ENCODE peak calls at places on chromosome 12, in seven cellular contexts. D is GM23248, G is OCI-LY7, C is PC-3, Y is neural progenitor cell, J is hepatocyte, F is SK-N-SH. I is an unnamed sample.

GRCh38 chr12:52151859-52152783 is 39.7 kb downstream of the KRT80 start:
- DNase-seq in J (peak), C (peak), D (peak), G (peak), F (peak), Y (peak), I (peak)

GRCh38 chr12:6370994-6371754 is 4.2 kb downstream of the SCNN1A start:
- DNase-seq in Y (peak), G (no peak), J (peak), D (peak), F (no peak), C (peak), I (peak)

GRCh38 chr12:99544457-99544856 is 103.1 kb upstream of the GARIN6 start:
- DNase-seq in J (no peak), G (no peak), C (no peak), F (no peak), D (no peak), Y (no peak), I (no peak)

GRCh38 chr12:52582489-52582888 is 8.8 kb upstream of the KRT74 start:
- DNase-seq in D (no peak), F (no peak), J (no peak), Y (no peak), C (no peak), G (no peak), I (peak)

GRCh38 chr12:57037264-57037663 is 12.7 kb downstream of the MYO1A start:
- DNase-seq in J (no peak), Y (no peak), F (no peak), D (no peak), G (no peak), C (no peak), I (no peak)

GRCh38 chr12:79681008-79681590 is 9.7 kb downstream of the PAWR start:
- DNase-seq in Y (no peak), J (no peak), D (peak), G (no peak), F (no peak), C (peak), I (no peak)

GRCh38 chr12:65121049-65121955 is at the start of gene WIF1:
- DNase-seq in F (peak), Y (peak), D (peak), J (peak), G (no peak), C (peak), I (peak)

GRCh38 chr12:6016756-6017155 is 71.7 kb upstream of the ANO2 start:
- DNase-seq in J (no peak), C (no peak), G (no peak), Y (no peak), D (no peak), F (no peak), I (no peak)

GRCh38 chr12:58046281-58046680 is 104.9 kb downstream of the ATP23 start:
- DNase-seq in D (no peak), G (no peak), F (no peak), C (peak), Y (no peak), J (no peak), I (no peak)

GRCh38 chr12:46456356-46457334 is 84.1 kb upstream of the SLC38A2 start:
- DNase-seq in Y (no peak), J (no peak), F (no peak), C (peak), G (no peak), D (no peak), I (no peak)
- TF ChIP-seq EZH2phosphoT487 in Y (no peak), J (no peak), F (no peak), C (no peak), G (no peak), D (no peak), I (no peak)

GRCh38 chr12:75508159-75508558 is 3.2 kb downstream of the KRR1 start:
- DNase-seq in J (no peak), Y (no peak), G (no peak), F (no peak), D (no peak), C (no peak), I (no peak)

GRCh38 chr12:75509621-75510020 is 1.8 kb downstream of the KRR1 start:
- DNase-seq in D (no peak), G (no peak), F (no peak), C (no peak), Y (no peak), J (no peak), I (no peak)

GRCh38 chr12:75503866-75504265 is 7.5 kb downstream of the KRR1 start:
- DNase-seq in J (no peak), D (no peak), C (no peak), Y (no peak), F (no peak), G (no peak), I (no peak)

GRCh38 chr12:75503459-75503858 is 8.0 kb downstream of the KRR1 start:
- DNase-seq in Y (no peak), J (no peak), G (no peak), C (no peak), F (no peak), D (no peak), I (no peak)

GRCh38 chr12:75505706-75506312 is 5.6 kb downstream of the KRR1 start:
- DNase-seq in J (peak), F (no peak), C (peak), Y (no peak), D (peak), G (peak), I (no peak)
- TF ChIP-seq EZH2phosphoT487 in J (no peak), F (no peak), C (no peak), Y (no peak), D (no peak), G (no peak), I (no peak)

GRCh38 chr12:103884316-103884715 is 43.3 kb upstream of the NT5DC3 start:
- DNase-seq in Y (peak), F (peak), C (peak), D (peak), J (peak), G (peak), I (peak)
- TF ChIP-seq EZH2phosphoT487 in Y (no peak), F (no peak), C (no peak), D (no peak), J (no peak), G (no peak), I (no peak)

GRCh38 chr12:93571854-93572711 is at the start of gene SOCS2:
- DNase-seq in F (peak), Y (peak), C (peak), G (no peak), D (peak), J (peak), I (peak)

GRCh38 chr12:93571360-93571853 is 1.1 kb upstream of the SOCS2 start:
- DNase-seq in G (no peak), F (peak), D (peak), Y (peak), C (peak), J (peak), I (peak)

GRCh38 chr12:93572712-93573551 is 457 bp downstream of the SOCS2 start:
- DNase-seq in G (no peak), F (peak), D (peak), Y (peak), C (peak), J (peak), I (peak)

GRCh38 chr12:93570552-93571359 is 1.7 kb upstream of the SOCS2 start:
- DNase-seq in F (peak), C (peak), G (peak), Y (peak), J (peak), D (peak), I (peak)

GRCh38 chr12:93573552-93574223 is 1.2 kb downstream of the SOCS2 start:
- DNase-seq in Y (peak), F (no peak), J (peak), G (no peak), D (peak), C (peak), I (peak)
- TF ChIP-seq EZH2phosphoT487 in Y (peak), F (no peak), J (no peak), G (no peak), D (no peak), C (no peak), I (no peak)

DNA sequence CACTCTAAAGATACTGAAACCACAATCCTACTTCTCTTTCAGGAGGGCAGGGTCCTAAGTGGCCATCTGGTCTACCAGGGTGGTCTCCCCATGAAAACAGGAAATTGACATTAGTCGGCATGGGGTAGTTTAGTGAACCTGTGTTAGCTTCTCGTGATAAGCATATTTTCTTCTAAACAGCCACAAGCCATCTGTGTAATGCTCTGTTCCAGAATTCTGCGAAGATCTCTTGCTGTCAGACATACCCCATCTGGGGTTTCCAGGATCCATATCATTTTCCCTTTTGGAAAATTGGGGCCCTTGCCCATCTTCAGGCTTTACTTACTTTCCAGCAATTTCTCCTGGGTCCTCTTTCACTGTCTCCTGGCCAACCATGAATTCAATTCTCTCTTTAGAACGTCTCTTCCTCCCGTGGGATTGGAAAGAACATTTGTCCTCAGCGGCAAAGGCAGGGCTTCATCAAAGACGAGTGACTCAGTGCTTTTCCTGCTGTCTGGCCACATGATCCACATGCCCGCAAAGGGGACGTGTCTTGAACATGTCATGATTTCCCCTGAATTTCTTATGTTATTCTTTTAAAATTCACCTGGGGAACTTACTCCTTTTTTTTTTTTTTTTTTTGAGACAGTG is 21.4 kb upstream of the NCOR2 start:
- DNase-seq in J (no peak), C (peak), Y (no peak), G (no peak), F (no peak), D (peak), I (no peak)
- TF ChIP-seq EZH2phosphoT487 in J (no peak), C (no peak), Y (no peak), G (no peak), F (no peak), D (no peak), I (no peak)

GRCh38 chr12:119652665-119653064 is 15.3 kb upstream of the PRKAB1 start:
- DNase-seq in C (no peak), G (no peak), J (no peak), D (no peak), F (no peak), Y (no peak), I (no peak)
- TF ChIP-seq EZH2phosphoT487 in C (no peak), G (no peak), J (no peak), D (no peak), F (no peak), Y (no peak), I (no peak)

I was measured in GM23338.